ENCODE peak calls at places on chromosomes 12 and 14, in ten cellular contexts. Y is naive thymus-derived CD8-positive, alpha-beta T cell; I is activated T-helper 9 cell treated with anti-CD3 and anti-CD28 coated beads, Interleukin-2, amount 50 U/mL, for 16 hours; V is activated CD4-positive, alpha-beta T cell treated with anti-CD3 and anti-CD28 coated beads, Interleukin-2, amount 50 U/mL, for 24 hours; N is activated naive CD8-positive, alpha-beta T cell treated with anti-CD3 and anti-CD28 coated beads, Interleukin-2, amount 10 ng/mL, durations not matched to agents 7 days and 5 days; Q is CD4-positive, CD25-positive, alpha-beta regulatory T cell; G is BJ; K is H54; O is NCI-H1105; F is fibroblast of pulmonary artery. T is an unnamed sample.

GRCh38 chr12:27982380-27982779 is 9.8 kb upstream of the PTHLH start:
- DNase-seq in Y (no peak), I (no peak), V (no peak), N (no peak), Q (no peak), G (no peak), K (no peak), O (no peak), F (no peak), T (no peak)

GRCh38 chr12:90102957-90103652 is 394.5 kb upstream of the ATP2B1 start:
- DNase-seq in Y (no peak), I (no peak), V (no peak), N (no peak), Q (peak), G (no peak), K (no peak), O (peak), F (peak), T (no peak)

GRCh38 chr12:54016478-54016964 is 7.7 kb downstream of the HOXC8 start:
- DNase-seq in Y (no peak), I (no peak), V (no peak), N (no peak), Q (no peak), G (peak), K (peak), O (peak), F (peak), T (no peak)

GRCh38 chr12:46452776-46453175 is 80.2 kb upstream of the SLC38A2 start:
- DNase-seq in Y (no peak), I (no peak), V (no peak), N (no peak), Q (no peak), G (no peak), K (no peak), O (no peak), F (no peak), T (no peak)

GRCh38 chr12:25623816-25624215 is 70.7 kb upstream of the LMNTD1 start:
- DNase-seq in Y (no peak), I (no peak), V (no peak), N (no peak), Q (no peak), G (no peak), K (no peak), O (no peak), F (peak), T (no peak)

GRCh38 chr12:110035534-110036104 is 12.7 kb downstream of the C12orf76 start:
- DNase-seq in Y (no peak), I (no peak), V (no peak), N (no peak), Q (no peak), G (no peak), K (no peak), O (no peak), F (no peak), T (no peak)

GRCh38 chr12:75960086-75960910 is 71.3 kb downstream of the PHLDA1 start:
- DNase-seq in Y (no peak), I (no peak), V (no peak), N (no peak), Q (no peak), G (no peak), K (no peak), O (peak), F (no peak), T (no peak)

GRCh38 chr14:96914729-96915128 is 117.5 kb downstream of the VRK1 start:
- DNase-seq in Y (no peak), I (no peak), V (no peak), N (no peak), Q (no peak), G (no peak), K (no peak), O (no peak), F (no peak), T (no peak)

GRCh38 chr12:40238221-40238902 is 13.6 kb downstream of the LRRK2 start:
- DNase-seq in Y (no peak), I (no peak), V (no peak), N (no peak), Q (no peak), G (no peak), K (no peak), O (no peak), F (no peak), T (no peak)

GRCh38 chr12:126069549-126070165 is 1004.4 kb downstream of the AACS start:
- DNase-seq in Y (no peak), I (no peak), V (no peak), N (peak), Q (no peak), G (no peak), K (peak), O (peak), F (peak), T (no peak)

GRCh38 chr12:49651855-49652254 is 28.5 kb downstream of the PRPF40B start:
- DNase-seq in Y (no peak), I (no peak), V (no peak), N (no peak), Q (no peak), G (no peak), K (no peak), O (no peak), F (no peak), T (no peak)

GRCh38 chr14:90513151-90514014 is 116.6 kb downstream of the CALM1 start:
- DNase-seq in Y (no peak), I (no peak), V (no peak), N (no peak), Q (no peak), G (no peak), K (no peak), O (peak), F (peak), T (peak)

GRCh38 chr12:50205648-50206047 is 38.5 kb upstream of the CERS5 start:
- DNase-seq in Y (no peak), I (no peak), V (no peak), N (no peak), Q (no peak), G (no peak), K (no peak), O (no peak), F (no peak), T (no peak)

GRCh38 chr12:100793182-100793581 is 1.4 kb upstream of the ANO4 start:
- DNase-seq in Y (no peak), I (no peak), V (no peak), N (no peak), Q (no peak), G (peak), K (no peak), O (no peak), F (peak), T (no peak)

GRCh38 chr12:109461049-109461845 is 15.9 kb downstream of the KCTD10 start:
- DNase-seq in Y (no peak), I (no peak), V (no peak), N (no peak), Q (no peak), G (no peak), K (peak), O (no peak), F (peak), T (no peak)

T was measured in dorsolateral prefrontal cortex.